ENCODE peak calls at places on chromosomes 3 and 15, in six cellular contexts. J is HT1080; Q is GM06990; P is stimulated activated CD8-positive, alpha-beta memory T cell treated with anti-CD3 and anti-CD28 coated beads, Interleukin-15, amount 100 ng/mL, for 1 hour; X is GM04503; V is SK-MEL-5. D is an unnamed sample.

GRCh38 chr3:45041666-45042065 is 15.6 kb downstream of the CLEC3B start:
- DNase-seq in J (no peak), Q (no peak), P (no peak), X (no peak), V (no peak), D (no peak)

GRCh38 chr3:110178965-110179364 is 841.6 kb upstream of the DPPA4 start:
- DNase-seq in J (no peak), Q (no peak), P (no peak), X (no peak), V (no peak), D (no peak)

GRCh38 chr3:32577621-32578556 is 7.2 kb upstream of the DYNC1LI1 start:
- DNase-seq in J (peak; percentile 17), Q (peak; percentile 51), P (no peak), X (no peak), V (no peak), D (peak; percentile 43)

GRCh38 chr3:117836296-117836695 is 1126.7 kb downstream of the TUSC7 start:
- DNase-seq in J (no peak), Q (no peak), P (no peak), X (no peak), V (no peak), D (no peak)

GRCh38 chr3:127735767-127736693 is 63.3 kb downstream of the ABTB1 start:
- DNase-seq in J (peak; percentile 70), Q (peak; percentile 76), P (no peak), X (no peak), V (no peak), D (no peak)

GRCh38 chr15:72991026-72991425 is 61.2 kb upstream of the NEO1 start:
- DNase-seq in J (no peak), Q (no peak), P (no peak), X (no peak), V (no peak), D (no peak)

GRCh38 chr3:55897573-55898224 is 410.6 kb upstream of the WNT5A start:
- DNase-seq in J (peak; percentile 23), Q (no peak), P (no peak), X (no peak), V (peak; percentile 41), D (no peak)

GRCh38 chr3:49158792-49159191 is 7.3 kb downstream of the CCDC71 start:
- DNase-seq in J (no peak), Q (no peak), P (no peak), X (no peak), V (no peak), D (no peak)

GRCh38 chr3:146187334-146187950 is 26.5 kb upstream of the PLOD2 start:
- DNase-seq in J (peak; percentile 54), Q (no peak), P (no peak), X (no peak), V (peak; percentile 71), D (no peak)

GRCh38 chr3:56826831-56827722 is 25.3 kb upstream of the ARHGEF3 start:
- DNase-seq in J (peak; percentile 28), Q (no peak), P (no peak), X (no peak), V (peak; percentile 23), D (no peak)

GRCh38 chr15:56815247-56815646 is 81.9 kb upstream of the ZNF280D start:
- DNase-seq in J (peak; percentile 94), Q (no peak), P (no peak), X (no peak), V (peak; percentile 72), D (no peak)

GRCh38 chr3:27559835-27560234 is 75.7 kb upstream of the SLC4A7 start:
- DNase-seq in J (no peak), Q (no peak), P (no peak), X (peak; percentile 65), V (peak; percentile 19), D (no peak)

GRCh38 chr3:154111365-154111764 is 9.8 kb upstream of the ARHGEF26 start:
- DNase-seq in J (no peak), Q (no peak), P (no peak), X (no peak), V (no peak), D (no peak)

GRCh38 chr3:38039899-38040261 is 872 bp downstream of the DLEC1 start:
- DNase-seq in J (no peak), Q (no peak), P (no peak), X (no peak), V (no peak), D (peak; percentile 58)